ENCODE peak calls at places on chromosomes 3 and 15, in ten cellular contexts. P is fibroblast of lung, B is ovary, J is breast epithelium, V is GM23248, K is upper lobe of right lung, L is uterus, Q is tibial artery, N is tibial nerve, H is lung. G is an unnamed sample.

GRCh38 chr3:10770981-10771380 is 45.0 kb upstream of the SLC6A11 start:
- DNase-seq in V (no peak), N (no peak), P (no peak), Q (no peak), J (no peak), K (no peak), H (no peak), L (no peak), B (no peak), G (no peak)

GRCh38 chr15:64878708-64879107 is 33.0 kb upstream of the ANKDD1A start:
- DNase-seq in Q (peak; percentile 55), P (no peak), H (no peak), B (no peak), N (no peak), J (no peak), V (no peak), L (no peak), K (no peak), G (no peak)

GRCh38 chr3:44929782-44930181 is 46.2 kb downstream of the ZDHHC3 start:
- DNase-seq in P (no peak), K (no peak), Q (no peak), V (no peak), B (no peak), H (no peak), N (no peak), J (no peak), L (no peak), G (no peak)

GRCh38 chr3:127393131-127393820 is 105.4 kb upstream of the PRR20G start:
- DNase-seq in P (no peak), H (no peak), V (no peak), B (no peak), N (no peak), K (no peak), J (no peak), Q (no peak), L (no peak), G (no peak)

GRCh38 chr3:25527796-25528195 is 99.7 kb downstream of the RARB start:
- DNase-seq in K (no peak), J (no peak), L (no peak), N (no peak), P (peak; percentile 62), Q (no peak), V (peak; percentile 30), H (no peak), B (no peak), G (no peak)

GRCh38 chr15:51842852-51843737 is 13.6 kb downstream of the TMOD3 start:
- DNase-seq in Q (no peak), K (no peak), B (no peak), V (peak; percentile 58), H (no peak), N (no peak), J (no peak), L (no peak), P (peak; percentile 82), G (no peak)

GRCh38 chr3:192906940-192907339 is 10.7 kb downstream of the MB21D2 start:
- DNase-seq in N (no peak), B (no peak), V (no peak), P (no peak), K (no peak), J (no peak), H (no peak), Q (no peak), L (no peak), G (no peak)

GRCh38 chr15:27059610-27060202 is 88.7 kb downstream of the GABRG3 start:
- DNase-seq in H (peak; percentile 40), K (no peak), L (no peak), P (peak; percentile 30), V (peak; percentile 47), N (no peak), J (no peak), Q (no peak), B (no peak), G (no peak)

GRCh38 chr3:112390783-112391641 is 58.1 kb downstream of the CD200 start:
- DNase-seq in K (no peak), J (no peak), B (no peak), L (peak; percentile 45), V (peak; percentile 81), P (peak; percentile 99), H (no peak), Q (no peak), N (no peak), G (no peak)

GRCh38 chr3:36826240-36826639 is 61.9 kb upstream of the DCLK3 start:
- DNase-seq in N (no peak), P (no peak), B (no peak), V (no peak), Q (no peak), H (no peak), J (no peak), K (no peak), L (no peak), G (no peak)

GRCh38 chr15:43492266-43492665 is 690 bp downstream of the TP53BP1 start:
- DNase-seq in L (no peak), V (no peak), J (no peak), H (no peak), B (no peak), K (no peak), N (no peak), P (no peak), Q (no peak), G (no peak)

GRCh38 chr15:77889009-77889806 is 188.3 kb downstream of the TBC1D2B start:
- DNase-seq in H (no peak), J (no peak), P (peak; percentile 5), B (no peak), Q (no peak), K (no peak), N (no peak), V (no peak), L (no peak), G (no peak)

GRCh38 chr3:2711081-2711480 is 399.1 kb downstream of the IL5RA start:
- DNase-seq in H (no peak), L (no peak), V (no peak), J (no peak), Q (no peak), B (no peak), K (no peak), P (no peak), N (no peak), G (no peak)

GRCh38 chr3:194688207-194688711 is 2.6 kb downstream of the FAM43A start:
- DNase-seq in J (no peak), P (peak; percentile 39), L (peak; percentile 39), K (peak; percentile 71), H (no peak), N (no peak), B (peak; percentile 37), V (peak; percentile 30), Q (peak; percentile 28), G (peak; percentile 47)

GRCh38 chr3:194689493-194689901 is 3.8 kb downstream of the FAM43A start:
- DNase-seq in K (no peak), B (no peak), H (no peak), P (peak; percentile 46), N (no peak), L (peak; percentile 50), Q (no peak), J (no peak), V (peak; percentile 62), G (peak; percentile 39)

GRCh38 chr3:194687638-194688206 is 2.0 kb downstream of the FAM43A start:
- DNase-seq in P (peak; percentile 69), H (peak; percentile 75), B (peak; percentile 41), N (no peak), J (no peak), L (peak; percentile 54), V (peak; percentile 85), K (peak; percentile 89), Q (peak; percentile 46), G (peak; percentile 71)

GRCh38 chr3:194690501-194691372 is 5.1 kb downstream of the FAM43A start:
- DNase-seq in L (peak; percentile 78), Q (no peak), K (no peak), N (no peak), H (no peak), B (no peak), V (no peak), J (no peak), P (peak; percentile 32), G (no peak)

GRCh38 chr3:194688946-194689345 is 3.3 kb downstream of the FAM43A start:
- DNase-seq in J (no peak), L (no peak), K (no peak), H (no peak), V (no peak), N (no peak), B (no peak), P (no peak), Q (no peak), G (no peak)
- H3K4me3 ChIP-seq in J (peak overlapping the region; percentile 23), L (no peak overlapping the region), K (peak overlapping the region; percentile 72), H (peak overlapping the region; percentile 16), V (peak overlapping the region; percentile 82), N (peak overlapping the region; percentile 15), B (no peak overlapping the region), P (peak overlapping the region; percentile 26), Q (no peak overlapping the region), G (no peak overlapping the region)

GRCh38 chr3:115658337-115659181 is 35.2 kb downstream of the GAP43 start:
- DNase-seq in H (peak; percentile 82), P (peak; percentile 93), V (peak; percentile 94), Q (peak; percentile 78), J (peak; percentile 58), K (peak; percentile 88), L (peak; percentile 84), N (peak; percentile 65), B (peak; percentile 83), G (peak; percentile 78)

GRCh38 chr3:115658032-115658336 is 34.7 kb downstream of the GAP43 start:
- DNase-seq in J (no peak), L (no peak), H (no peak), P (no peak), N (no peak), B (no peak), Q (no peak), K (no peak), V (no peak), G (no peak)

GRCh38 chr3:115657168-115657567 is 33.9 kb downstream of the GAP43 start:
- DNase-seq in H (no peak), V (no peak), J (no peak), K (no peak), L (no peak), P (no peak), Q (no peak), B (no peak), N (no peak), G (no peak)

GRCh38 chr3:115652738-115653137 is 29.4 kb downstream of the GAP43 start:
- DNase-seq in Q (no peak), V (no peak), P (no peak), L (no peak), N (no peak), J (no peak), K (no peak), B (no peak), H (no peak), G (no peak)

GRCh38 chr3:115655761-115656282 is 32.5 kb downstream of the GAP43 start:
- DNase-seq in H (no peak), P (no peak), Q (no peak), V (peak; percentile 16), L (no peak), N (no peak), K (no peak), B (no peak), J (no peak), G (no peak)
- H3K4me1 ChIP-seq in H (no peaks in the 10 kb centered on the region), P (peaks cover 5% of the 10 kb centered on the region), Q (no peaks in the 10 kb centered on the region), V (peaks cover 25% of the 10 kb centered on the region), L (no peaks in the 10 kb centered on the region), N (peaks cover 33% of the 10 kb centered on the region), K (peaks cover 8% of the 10 kb centered on the region), B (peaks cover 1% of the 10 kb centered on the region), J (no peaks in the 10 kb centered on the region), G (peaks cover 17% of the 10 kb centered on the region)

GRCh38 chr3:160856450-160856849 is 100.4 kb downstream of the PPM1L start:
- DNase-seq in L (no peak), Q (no peak), K (no peak), P (no peak), H (no peak), B (no peak), V (no peak), N (no peak), J (no peak), G (no peak)
- H3K4me3 ChIP-seq in L (no peak overlapping the region), Q (no peak overlapping the region), K (no peak overlapping the region), P (no peak overlapping the region), H (no peak overlapping the region), B (no peak overlapping the region), V (no peak overlapping the region), N (no peak overlapping the region), J (no peak overlapping the region), G (no peak overlapping the region)

GRCh38 chr3:153785901-153786300 is 335.3 kb upstream of the ARHGEF26 start:
- DNase-seq in H (no peak), N (no peak), V (no peak), L (no peak), J (no peak), B (no peak), Q (no peak), K (no peak), P (no peak), G (no peak)
- H3K4me1 ChIP-seq in H (no peaks in the 10 kb centered on the region), N (peaks cover 40% of the 10 kb centered on the region), V (no peaks in the 10 kb centered on the region), L (no peaks in the 10 kb centered on the region), J (no peaks in the 10 kb centered on the region), B (no peaks in the 10 kb centered on the region), Q (no peaks in the 10 kb centered on the region), K (no peaks in the 10 kb centered on the region), P (no peaks in the 10 kb centered on the region), G (no peaks in the 10 kb centered on the region)